ENCODE peak calls at places on chromosomes 1 and 21, in eight cellular contexts. F is esophagus squamous epithelium, Y is heart left ventricle, R is adrenal gland, A is stomach, O is IMR-90, C is ovary, V is right lobe of liver. X is an unnamed sample.

GRCh38 chr21:25215698-25216384 is 391.4 kb downstream of the MRPL39 start:
- DNase-seq in F (no peak), Y (no peak), R (no peak), A (no peak), O (no peak), C (no peak), V (no peak), X (no peak)

GRCh38 chr1:202697038-202697437 is 13.2 kb downstream of the SYT2 start:
- DNase-seq in F (no peak), Y (no peak), R (no peak), A (peak), O (no peak), C (no peak), V (no peak), X (no peak)

GRCh38 chr1:156926175-156926574 is 5.7 kb downstream of the LRRC71 start:
- DNase-seq in F (no peak), Y (peak), R (peak), A (peak), O (peak), C (no peak), V (peak), X (no peak)

GRCh38 chr1:156781585-156782186 is 14.4 kb downstream of the PRCC start:
- DNase-seq in F (no peak), Y (no peak), R (peak), A (no peak), O (peak), C (no peak), V (no peak), X (no peak)

GRCh38 chr1:203342192-203342940 is 8.6 kb downstream of the FMOD start:
- DNase-seq in F (no peak), Y (peak), R (peak), A (peak), O (peak), C (peak), V (peak), X (peak)

GRCh38 chr1:220045356-220046051 is 801 bp downstream of the EPRS1 start:
- DNase-seq in F (no peak), Y (no peak), R (no peak), A (no peak), O (no peak), C (no peak), V (no peak), X (no peak)

GRCh38 chr21:34974162-34974981 is 74.7 kb downstream of the RUNX1 start:
- DNase-seq in F (no peak), Y (no peak), R (no peak), A (no peak), O (peak), C (no peak), V (peak), X (no peak)

GRCh38 chr1:167630568-167631385 is 745 bp downstream of the RCSD1 start:
- DNase-seq in F (no peak), Y (no peak), R (no peak), A (no peak), O (no peak), C (no peak), V (no peak), X (no peak)

GRCh38 chr1:110921953-110922352 is 41.8 kb downstream of the LRIF1 start:
- DNase-seq in F (no peak), Y (no peak), R (no peak), A (no peak), O (no peak), C (no peak), V (no peak), X (no peak)

GRCh38 chr1:19758227-19758830 is 41.4 kb downstream of the TMCO4 start:
- DNase-seq in F (no peak), Y (no peak), R (peak), A (no peak), O (peak), C (no peak), V (no peak), X (no peak)

GRCh38 chr21:32569261-32570230 is 15.8 kb downstream of the TCP10L start:
- DNase-seq in F (no peak), Y (peak), R (peak), A (peak), O (peak), C (peak), V (peak), X (peak)

GRCh38 chr1:86434031-86434430 is 10.1 kb downstream of the CLCA2 start:
- DNase-seq in F (no peak), Y (no peak), R (no peak), A (no peak), O (no peak), C (no peak), V (no peak), X (no peak)

DNA sequence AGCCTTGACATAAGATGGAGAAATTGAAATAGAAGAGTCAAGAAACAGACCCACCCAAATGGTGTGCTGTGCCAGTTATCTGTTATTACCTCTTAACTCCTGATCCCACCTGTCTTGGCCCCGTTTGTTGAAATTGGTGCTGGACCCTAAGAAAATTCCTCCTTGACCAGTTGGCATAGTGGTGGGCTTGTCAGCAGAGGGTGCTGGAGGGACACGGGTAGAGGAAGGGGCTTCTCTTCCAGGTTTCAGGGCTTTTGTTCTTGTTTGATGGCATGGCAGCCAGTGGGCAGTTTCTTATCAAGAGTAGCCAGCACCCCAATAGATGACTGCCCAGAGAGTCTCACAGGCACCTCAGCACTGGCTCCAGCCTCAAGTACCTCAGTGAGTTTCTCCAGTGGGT is 51.6 kb downstream of the PCBP3 start:
- DNase-seq in F (no peak), Y (no peak), R (no peak), A (no peak), O (no peak), C (no peak), V (no peak), X (no peak)
- TF ChIP-seq CTCF in F (no peak), Y (no peak), R (no peak), A (no peak), O (no peak), C (no peak), V (no peak), X (no peak)

GRCh38 chr1:171841050-171841910 is at the start of gene DNM3:
- DNase-seq in F (no peak), Y (peak), R (peak), A (peak), O (peak), C (peak), V (peak), X (peak)
- TF ChIP-seq POLR2A in F (no peak), Y (peak), R (peak), A (no peak), O (no peak), C (peak), V (no peak), X (peak)

GRCh38 chr1:23027352-23027907 is 8.2 kb downstream of the KDM1A start:
- DNase-seq in F (no peak), Y (no peak), R (no peak), A (no peak), O (no peak), C (no peak), V (no peak), X (no peak)
- TF ChIP-seq CTCF in F (no peak), Y (no peak), R (no peak), A (no peak), O (no peak), C (no peak), V (no peak), X (no peak)

DNA sequence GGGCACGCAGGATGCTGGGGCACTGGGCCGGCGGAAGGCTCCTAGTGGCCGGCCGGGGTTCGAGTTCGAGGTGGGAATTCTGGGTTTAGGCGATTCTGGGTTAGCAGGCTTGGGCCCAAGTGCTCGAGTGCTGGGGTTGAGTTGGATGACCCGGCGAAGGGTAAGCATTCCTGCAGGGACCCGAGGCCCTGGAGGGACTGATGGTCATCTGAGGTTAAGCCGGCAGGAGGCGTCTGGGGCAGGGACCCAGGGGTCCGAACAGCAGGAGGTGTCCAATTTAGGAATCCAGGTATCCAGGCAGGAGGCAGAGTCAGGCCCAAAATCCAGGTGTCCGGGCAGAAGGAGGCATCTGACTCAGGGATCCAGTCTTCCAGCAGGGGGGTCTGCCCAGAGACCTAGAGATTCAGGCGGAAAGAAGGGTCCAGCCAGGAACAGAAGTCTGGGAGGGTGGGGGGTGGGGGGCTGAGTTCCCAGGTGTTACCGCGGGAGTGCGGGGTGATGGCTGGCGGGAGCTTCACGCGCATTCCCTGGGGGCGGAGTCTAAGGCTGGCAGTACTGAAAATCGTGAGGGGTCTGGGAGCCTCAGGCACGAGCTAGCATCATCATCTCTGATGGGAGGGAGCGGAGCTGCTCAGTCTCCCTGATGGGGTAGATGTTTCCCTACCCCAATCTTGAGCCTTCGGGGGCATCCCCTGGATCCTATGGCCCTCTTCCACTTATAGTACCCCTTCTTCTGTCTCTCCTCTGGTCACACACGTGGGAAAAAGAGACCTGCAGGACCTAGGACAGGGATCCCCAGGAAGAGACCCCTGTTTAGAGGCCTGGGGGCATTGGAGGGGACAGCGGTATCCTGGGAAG is 585 bp downstream of the GPR3 start:
- DNase-seq in F (no peak), Y (no peak), R (no peak), A (no peak), O (no peak), C (no peak), V (no peak), X (no peak)
- TF ChIP-seq POLR2A in F (no peak), Y (no peak), R (no peak), A (no peak), O (no peak), C (no peak), V (no peak), X (no peak)

GRCh38 chr1:207993477-207994445 is 82.8 kb upstream of the CD34 start:
- DNase-seq in F (no peak), Y (no peak), R (no peak), A (no peak), O (no peak), C (no peak), V (no peak), X (no peak)
- TF ChIP-seq CTCF in F (no peak), Y (no peak), R (no peak), A (no peak), O (peak), C (no peak), V (no peak), X (no peak)

DNA sequence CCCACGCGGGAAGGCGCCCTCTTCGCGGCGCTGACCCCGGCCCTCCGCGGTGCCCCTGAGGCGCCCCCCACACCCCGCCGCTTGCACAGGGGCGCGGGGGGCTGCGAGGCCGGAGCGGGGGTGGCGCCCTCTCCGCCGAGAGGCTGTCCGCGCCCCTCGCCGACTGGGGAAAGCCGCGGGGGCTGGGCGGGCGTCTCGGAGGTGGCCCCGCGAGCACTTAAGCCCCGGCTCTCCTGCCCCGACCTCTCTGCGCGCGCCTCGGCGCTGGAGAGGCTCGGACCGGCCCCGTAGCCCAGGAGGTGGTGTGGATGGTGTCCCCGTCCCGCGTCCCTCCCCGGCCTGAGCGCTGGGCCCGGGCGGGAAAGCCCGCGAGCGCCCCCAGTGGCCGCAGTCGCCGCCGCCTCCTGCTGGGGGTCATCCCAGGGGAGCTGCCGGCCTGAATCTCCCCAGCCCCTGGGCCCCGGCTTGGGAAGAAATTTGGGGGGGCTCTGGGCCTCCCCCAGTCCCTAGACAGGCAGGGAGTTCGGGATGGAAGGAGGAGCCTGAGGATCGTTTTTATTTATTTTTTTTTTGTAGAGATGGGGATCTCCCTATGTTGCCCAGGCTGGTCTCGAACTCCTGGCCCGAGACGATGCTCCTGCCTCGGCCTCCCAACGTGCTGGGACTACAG is 1.9 kb upstream of the HES4 start:
- DNase-seq in F (no peak), Y (peak), R (peak), A (peak), O (peak), C (peak), V (peak), X (peak)
- TF ChIP-seq POLR2A in F (no peak), Y (peak), R (no peak), A (no peak), O (peak), C (peak), V (peak), X (no peak)

DNA sequence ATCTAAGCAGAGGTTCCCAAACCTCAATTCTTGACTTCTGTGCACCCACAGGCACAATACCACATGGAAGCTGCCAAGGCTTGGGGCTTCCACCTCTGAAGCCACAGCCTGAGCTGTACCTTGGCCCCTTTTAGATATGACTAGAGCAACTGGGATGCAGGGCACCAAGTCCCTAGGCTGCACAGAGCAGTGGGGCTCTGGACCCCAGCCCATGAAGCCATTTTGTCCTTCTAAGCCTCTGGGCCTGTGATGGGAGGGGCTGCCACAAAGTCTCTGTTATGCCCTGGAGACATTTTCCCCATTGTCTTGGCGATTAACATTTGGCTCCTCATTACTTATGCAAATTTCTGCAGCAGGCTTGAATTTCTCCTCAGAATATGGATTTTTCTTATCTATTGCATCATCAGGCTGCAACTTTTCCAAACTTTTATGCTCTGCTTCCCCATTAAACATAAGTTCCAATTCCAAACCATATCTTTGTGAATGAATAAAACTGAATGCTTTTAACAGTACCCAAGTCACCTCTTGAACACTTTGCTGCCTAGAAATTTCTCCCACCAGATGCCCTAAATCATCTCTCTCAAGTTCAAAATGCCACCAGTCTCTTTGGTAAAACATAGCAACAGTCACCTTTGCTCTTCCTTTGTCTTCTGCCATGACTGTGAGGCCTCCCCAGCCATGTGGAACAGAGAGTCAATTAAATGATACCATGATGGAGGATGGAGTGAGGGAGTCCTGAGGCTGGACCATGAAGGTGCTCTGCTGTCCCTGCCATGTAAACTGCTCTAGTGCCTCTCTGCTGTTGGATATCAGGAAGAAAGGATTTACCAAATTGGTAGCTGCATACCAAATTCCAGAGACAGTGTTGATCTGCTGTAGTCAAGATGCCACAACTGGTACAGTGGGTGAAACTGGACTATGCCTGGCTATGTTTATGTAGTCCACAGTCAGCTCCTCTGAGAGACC is 37.6 kb downstream of the RUNX3 start:
- DNase-seq in F (no peak), Y (no peak), R (no peak), A (peak), O (no peak), C (no peak), V (no peak), X (no peak)
- TF ChIP-seq CTCF in F (no peak), Y (no peak), R (no peak), A (no peak), O (no peak), C (no peak), V (no peak), X (no peak)

GRCh38 chr1:8702848-8703810 is 114.3 kb downstream of the RERE start:
- DNase-seq in F (peak), Y (peak), R (peak), A (peak), O (peak), C (peak), V (peak), X (peak)
- TF ChIP-seq POLR2A in F (no peak), Y (peak), R (peak), A (no peak), O (peak), C (peak), V (peak), X (peak)

DNA sequence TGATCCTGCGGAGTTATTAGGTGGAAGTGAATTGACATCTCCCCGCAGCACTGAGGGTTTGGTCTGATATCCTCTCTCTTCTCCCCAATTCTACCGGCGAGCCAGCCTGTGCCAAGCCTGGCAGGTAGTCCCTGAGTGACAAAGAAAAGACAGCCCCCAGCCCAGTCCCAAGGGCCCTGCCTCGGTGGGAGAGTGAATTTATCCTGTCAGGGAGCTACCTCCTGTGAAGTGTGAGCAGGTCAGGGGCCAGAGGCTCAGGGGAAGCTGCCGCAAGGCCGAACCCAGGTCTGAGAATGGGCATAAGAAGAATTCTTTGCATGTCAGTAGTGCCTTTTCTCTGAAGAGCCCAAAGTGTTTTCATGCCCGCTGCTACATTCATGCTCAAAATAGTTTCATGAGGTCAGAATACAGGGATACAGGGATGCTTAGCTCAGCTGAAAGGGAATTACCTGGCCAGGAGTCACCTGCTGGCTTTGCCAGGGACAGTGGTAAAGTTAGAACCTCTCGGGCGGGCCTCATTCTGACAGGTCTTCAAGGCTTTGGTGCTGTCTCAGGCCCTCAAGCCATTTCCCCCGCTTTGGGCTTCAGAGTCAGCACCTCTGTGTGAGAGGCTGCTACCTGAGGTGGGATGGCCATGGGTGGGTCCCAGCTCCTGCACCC is 5.3 kb downstream of the RASSF5 start:
- DNase-seq in F (no peak), Y (peak), R (no peak), A (no peak), O (no peak), C (peak), V (no peak), X (no peak)
- TF ChIP-seq CTCF in F (no peak), Y (no peak), R (no peak), A (no peak), O (no peak), C (no peak), V (no peak), X (no peak)

GRCh38 chr21:43717166-43717853 is 1.6 kb upstream of the PDXK start:
- DNase-seq in F (no peak), Y (no peak), R (no peak), A (no peak), O (no peak), C (no peak), V (no peak), X (no peak)

GRCh38 chr21:43719748-43720538 is 1.0 kb downstream of the PDXK start:
- DNase-seq in F (no peak), Y (peak), R (peak), A (peak), O (no peak), C (peak), V (no peak), X (no peak)

GRCh38 chr21:43717967-43718871 is 710 bp upstream of the PDXK start:
- DNase-seq in F (no peak), Y (peak), R (no peak), A (no peak), O (no peak), C (no peak), V (no peak), X (no peak)

GRCh38 chr21:43720539-43721224 is 1.8 kb downstream of the PDXK start:
- DNase-seq in F (no peak), Y (no peak), R (no peak), A (no peak), O (no peak), C (no peak), V (no peak), X (no peak)

GRCh38 chr21:43718872-43719747 is at the start of gene PDXK:
- DNase-seq in F (no peak), Y (peak), R (peak), A (peak), O (peak), C (peak), V (peak), X (peak)
- TF ChIP-seq POLR2A in F (no peak), Y (peak), R (peak), A (no peak), O (peak), C (peak), V (peak), X (peak)

X was measured in tibial nerve.